ENCODE peak calls at places on chromosomes 5 and 9, in six cellular contexts. N is fibroblast of pulmonary artery, Q is H9, T is A673, D is transverse colon, B is type B pancreatic cell. U is an unnamed sample.

GRCh38 chr5:74136276-74136675 is 504.3 kb downstream of the ENC1 start:
- DNase-seq in N (no peak), Q (no peak), T (no peak), D (no peak), B (no peak), U (no peak)

GRCh38 chr5:82163459-82164108 is 114.6 kb downstream of the RPS23 start:
- DNase-seq in N (peak), Q (no peak), T (no peak), D (no peak), B (no peak), U (no peak)

GRCh38 chr5:465591-466403 is 22.8 kb downstream of the EXOC3 start:
- DNase-seq in N (no peak), Q (no peak), T (no peak), D (peak), B (no peak), U (no peak)

GRCh38 chr5:167524941-167525485 is 766.4 kb upstream of the WWC1 start:
- DNase-seq in N (no peak), Q (no peak), T (no peak), D (no peak), B (no peak), U (no peak)

GRCh38 chr5:172868436-172868923 is 34.4 kb downstream of the ERGIC1 start:
- DNase-seq in N (peak), Q (no peak), T (no peak), D (no peak), B (no peak), U (no peak)

GRCh38 chr9:3498691-3499090 is 27.1 kb downstream of the RFX3 start:
- DNase-seq in N (peak), Q (no peak), T (peak), D (no peak), B (no peak), U (no peak)

GRCh38 chr5:142888469-142889085 is 118.4 kb downstream of the ARHGAP26 start:
- DNase-seq in N (peak), Q (no peak), T (peak), D (no peak), B (no peak), U (peak)

GRCh38 chr5:154157483-154158378 is 32.8 kb upstream of the GALNT10 start:
- DNase-seq in N (no peak), Q (peak), T (no peak), D (no peak), B (no peak), U (no peak)

GRCh38 chr9:76562511-76562911 is 103.5 kb downstream of the GCNT1 start:
- DNase-seq in N (peak), Q (no peak), T (no peak), D (no peak), B (no peak), U (no peak)

GRCh38 chr9:12784461-12785250 is 9.8 kb downstream of the LURAP1L start:
- DNase-seq in N (peak), Q (no peak), T (no peak), D (peak), B (no peak), U (no peak)

GRCh38 chr9:106875548-106875947 is 12.6 kb downstream of the ZNF462 start:
- DNase-seq in N (peak), Q (no peak), T (no peak), D (no peak), B (no peak), U (no peak)

GRCh38 chr5:36915653-36916052 is 39.1 kb downstream of the NIPBL start:
- DNase-seq in N (peak), Q (no peak), T (no peak), D (no peak), B (no peak), U (no peak)

GRCh38 chr5:177434437-177434836 is 8.0 kb downstream of the GRK6 start:
- DNase-seq in N (no peak), Q (no peak), T (no peak), D (no peak), B (no peak), U (no peak)

GRCh38 chr9:2928386-2928785 is 84.5 kb upstream of the PUM3 start:
- DNase-seq in N (no peak), Q (no peak), T (no peak), D (no peak), B (no peak), U (no peak)

GRCh38 chr5:180133060-180133459 is 61.5 kb upstream of the RNF130 start:
- DNase-seq in N (no peak), Q (no peak), T (no peak), D (no peak), B (peak), U (no peak)

GRCh38 chr5:26121343-26121742 is 917.0 kb downstream of the CDH9 start:
- DNase-seq in N (no peak), Q (peak), T (peak), D (no peak), B (no peak), U (peak)

GRCh38 chr9:120110520-120110919 is 469.4 kb downstream of the CDK5RAP2 start:
- DNase-seq in N (no peak), Q (no peak), T (no peak), D (no peak), B (no peak), U (no peak)

GRCh38 chr9:95581900-95582299 is 65.1 kb upstream of the PTCH1 start:
- DNase-seq in N (no peak), Q (no peak), T (no peak), D (no peak), B (no peak), U (no peak)

GRCh38 chr9:89996717-89997116 is 391.9 kb downstream of the GADD45G start:
- DNase-seq in N (no peak), Q (no peak), T (no peak), D (peak), B (no peak), U (peak)

GRCh38 chr5:117488976-117489500 is 914.4 kb upstream of the SEMA6A start:
- DNase-seq in N (no peak), Q (no peak), T (no peak), D (no peak), B (no peak), U (no peak)

GRCh38 chr9:99881769-99882168 is 24.7 kb upstream of the STX17 start:
- DNase-seq in N (no peak), Q (no peak), T (no peak), D (no peak), B (no peak), U (no peak)

GRCh38 chr5:158246661-158247060 is 387.7 kb upstream of the CLINT1 start:
- DNase-seq in N (no peak), Q (no peak), T (no peak), D (no peak), B (no peak), U (no peak)

GRCh38 chr9:20394928-20395327 is 227.4 kb downstream of the MLLT3 start:
- DNase-seq in N (no peak), Q (peak), T (no peak), D (no peak), B (no peak), U (no peak)

GRCh38 chr9:134768332-134769083 is 112.1 kb upstream of the FCN2 start:
- DNase-seq in N (no peak), Q (no peak), T (no peak), D (no peak), B (no peak), U (no peak)

DNA sequence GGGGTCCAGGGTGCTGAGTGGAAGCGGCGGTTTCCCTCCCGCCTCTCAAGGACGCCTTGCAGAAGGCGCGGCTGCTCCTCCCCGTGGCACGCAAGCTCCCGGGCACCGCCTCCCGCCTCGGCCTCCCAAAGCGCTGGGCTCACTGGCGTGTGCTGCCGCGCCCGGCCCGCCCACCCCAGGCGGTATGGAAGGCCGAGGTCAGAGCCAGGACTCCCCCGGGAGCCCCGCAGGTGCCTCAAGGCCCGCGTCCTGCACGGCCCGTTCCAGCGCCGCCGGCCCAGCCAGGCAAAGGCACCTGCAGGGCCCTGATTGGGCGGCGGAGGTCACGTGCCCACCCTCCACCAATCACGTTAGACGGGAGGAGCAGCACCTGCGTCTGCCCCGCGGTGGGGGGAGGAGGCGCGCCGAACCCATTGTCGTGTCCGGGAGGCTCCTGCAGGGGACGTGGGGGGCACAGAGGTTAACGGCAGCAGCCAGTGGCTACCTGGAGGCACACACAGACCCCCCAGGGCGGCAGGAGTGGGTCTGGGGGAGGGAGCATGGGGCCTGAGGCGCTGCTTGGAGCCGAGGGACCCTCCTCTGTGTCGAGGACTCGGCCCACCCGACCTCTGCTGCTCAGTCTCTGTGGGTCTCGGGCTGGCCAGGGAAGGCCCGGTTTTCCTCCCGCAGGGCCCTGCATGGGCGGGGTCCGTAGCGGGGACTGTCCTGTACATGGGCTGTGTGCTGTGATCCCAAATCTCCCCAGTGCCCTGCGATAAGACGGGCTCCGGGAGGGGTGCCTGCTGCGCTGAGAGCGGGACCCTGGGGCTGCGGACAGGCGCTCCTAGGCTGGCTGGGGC is 2.0 kb upstream of the LCN12 start:
- DNase-seq in N (peak), Q (peak), T (peak), D (peak), B (peak), U (peak)
- TF ChIP-seq CTCF in N (no peak), Q (peak), T (no peak), D (peak), B (peak), U (no peak)

GRCh38 chr5:110040178-110040577 is 350.5 kb downstream of the MAN2A1 start:
- DNase-seq in N (peak), Q (no peak), T (no peak), D (no peak), B (no peak), U (no peak)
- TF ChIP-seq CTCF in N (peak), Q (peak), T (no peak), D (no peak), B (peak), U (no peak)

DNA sequence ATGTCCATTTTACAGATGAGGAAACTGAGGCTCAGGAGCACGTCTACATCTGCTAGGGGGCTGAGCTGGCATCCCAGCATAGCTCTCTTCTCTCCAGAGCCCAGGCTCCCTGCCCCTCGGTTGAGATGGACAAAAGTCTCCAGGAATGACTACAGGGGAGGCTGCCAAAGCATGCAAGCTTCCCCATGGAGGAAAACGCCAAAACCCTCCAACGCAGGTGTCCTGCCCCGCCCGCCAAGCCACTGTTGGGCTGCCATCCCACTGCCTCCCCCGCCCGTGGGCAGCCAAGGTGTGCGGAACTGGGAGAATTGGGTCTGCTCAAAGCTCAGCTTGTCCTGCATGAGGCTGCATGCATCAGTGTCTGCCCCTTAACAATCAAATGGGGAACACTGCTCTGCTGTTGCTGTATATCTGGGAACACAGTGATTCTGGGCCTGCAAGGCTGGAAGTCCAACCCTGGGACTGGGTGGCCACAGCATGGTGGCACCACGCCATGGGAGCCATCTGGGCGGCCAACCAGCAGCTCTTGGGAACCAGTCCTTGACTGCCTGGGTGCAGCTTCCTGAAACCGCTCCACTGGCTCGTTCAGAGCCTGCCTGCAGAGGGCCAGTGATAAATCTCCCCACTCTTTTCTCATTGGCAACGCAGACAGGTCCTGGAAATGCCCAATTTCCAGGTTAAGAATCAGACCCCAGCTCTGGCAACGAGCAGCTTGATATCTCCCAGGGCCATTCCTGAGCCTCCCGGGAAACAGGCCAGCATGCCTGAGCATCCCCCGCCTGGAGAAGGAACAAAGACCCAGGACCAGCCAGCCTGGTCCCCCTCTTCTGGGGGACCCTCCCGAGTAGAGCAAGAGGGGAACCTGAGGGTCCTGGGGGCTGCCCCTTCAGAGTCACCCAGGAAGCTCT is 3.5 kb downstream of the RALGDS start:
- DNase-seq in N (no peak), Q (no peak), T (no peak), D (no peak), B (no peak), U (no peak)
- TF ChIP-seq CTCF in N (no peak), Q (no peak), T (no peak), D (no peak), B (no peak), U (no peak)

DNA sequence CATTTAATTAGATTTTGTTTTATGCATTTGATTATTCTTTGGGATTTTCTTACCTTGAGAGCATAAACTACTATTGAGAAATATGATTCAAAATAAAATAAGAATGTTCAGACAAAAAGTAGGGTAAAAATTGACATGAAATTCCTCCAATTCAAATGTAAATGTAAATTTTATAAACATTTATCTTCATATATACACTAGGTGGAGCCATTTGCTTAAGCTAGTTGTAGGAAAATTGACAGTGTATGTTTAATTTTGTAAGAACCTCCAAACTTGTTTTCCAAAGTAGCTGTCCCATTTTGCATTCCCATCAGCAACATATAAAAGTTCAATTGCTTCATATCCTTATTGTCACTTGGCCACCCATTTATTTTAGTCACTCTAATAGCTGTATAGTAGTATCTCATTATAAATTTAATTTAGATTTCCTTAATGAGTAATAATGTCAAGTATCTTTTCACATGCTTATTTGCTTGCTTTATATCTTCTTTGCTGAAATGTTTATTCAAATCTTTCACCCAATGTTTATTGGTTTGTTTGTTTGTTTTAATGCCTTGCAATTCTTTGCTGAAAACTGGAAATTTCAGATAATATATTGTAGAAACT is 37.6 kb upstream of the SLCO6A1 start:
- DNase-seq in N (peak), Q (no peak), T (peak), D (no peak), B (no peak), U (no peak)
- TF ChIP-seq CTCF in N (peak), Q (no peak), T (peak), D (peak), B (peak), U (peak)

DNA sequence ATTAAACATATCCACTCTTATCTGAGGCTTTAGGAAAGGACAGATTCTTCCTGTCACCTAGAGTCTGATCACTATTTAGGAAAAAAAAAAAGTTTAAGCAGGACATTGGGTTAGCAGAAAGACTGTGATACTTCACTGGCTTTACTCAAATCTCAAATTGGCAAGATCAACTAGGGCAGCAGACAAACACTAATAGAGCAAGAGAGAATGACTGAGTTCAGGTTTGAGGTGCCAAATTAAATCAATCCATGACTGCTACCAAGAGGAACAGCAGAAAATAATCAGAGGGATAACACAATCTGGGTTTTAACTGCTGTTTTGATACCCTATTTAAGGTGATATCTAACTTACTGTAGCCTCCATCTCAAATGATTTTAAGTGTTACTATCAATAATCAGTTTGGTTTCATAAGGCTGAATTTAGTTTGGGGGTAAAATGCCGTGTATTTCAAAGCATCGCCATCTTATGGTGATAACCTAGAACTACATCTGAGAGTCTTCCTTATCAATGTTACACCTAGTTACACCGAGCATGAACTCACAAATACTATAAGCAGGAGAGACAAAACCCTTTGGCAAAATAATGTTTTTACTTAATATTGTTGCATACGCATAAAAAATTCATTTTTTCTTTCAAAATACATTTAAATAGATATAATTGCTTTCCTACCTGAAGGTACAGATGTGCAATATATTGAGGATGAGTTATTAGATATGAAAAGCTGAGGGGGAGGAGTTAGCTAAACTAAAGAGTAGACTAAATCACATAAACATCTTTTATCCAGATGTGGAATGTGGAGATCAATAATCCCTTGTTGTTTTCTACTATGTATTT is 286.4 kb upstream of the CDH12 start:
- DNase-seq in N (peak), Q (no peak), T (peak), D (no peak), B (no peak), U (no peak)
- TF ChIP-seq CTCF in N (peak), Q (peak), T (peak), D (peak), B (peak), U (peak)

GRCh38 chr9:74577956-74578355 is 80.8 kb downstream of the RORB start:
- DNase-seq in N (no peak), Q (no peak), T (peak), D (no peak), B (no peak), U (no peak)
- TF ChIP-seq CTCF in N (peak), Q (peak), T (peak), D (no peak), B (peak), U (no peak)

GRCh38 chr5:160119905-160120266 is 636 bp upstream of the PWWP2A start:
- DNase-seq in N (no peak), Q (no peak), T (no peak), D (no peak), B (no peak), U (no peak)
- TF ChIP-seq CTCF in N (peak), Q (no peak), T (peak), D (peak), B (peak), U (no peak)